ENCODE peak calls at places on chromosomes 16 and 17, in ten cellular contexts. T is PC-9; Y is neural crest cell; L is AG10803; C is WERI-Rb-1; F is Calu3; M is NB4; B is CD8-positive, alpha-beta T cell; W is dorsolateral prefrontal cortex; K is cardiac muscle cell. E is an unnamed sample.

GRCh38 chr16:74868501-74868900 is 93.9 kb upstream of the FA2H start:
- DNase-seq in K (peak; percentile 40), L (peak; percentile 29), C (no peak), Y (no peak), W (no peak), T (no peak), F (no peak), M (no peak), B (no peak), E (no peak)

GRCh38 chr17:47707056-47707791 is 13.3 kb downstream of the TBKBP1 start:
- DNase-seq in W (no peak), Y (no peak), K (no peak), M (no peak), F (no peak), B (no peak), L (peak; percentile 6), T (no peak), C (no peak), E (no peak)

GRCh38 chr17:61218438-61218837 is 181.2 kb upstream of the TBX2 start:
- DNase-seq in B (no peak), C (no peak), T (no peak), M (peak; percentile 41), Y (no peak), K (peak; percentile 46), L (peak; percentile 69), W (no peak), F (no peak), E (no peak)

GRCh38 chr16:8678068-8678927 is 3.9 kb downstream of the ABAT start:
- DNase-seq in L (peak; percentile 51), B (no peak), W (no peak), M (no peak), C (no peak), T (peak; percentile 53), Y (no peak), K (peak; percentile 69), F (no peak), E (no peak)

GRCh38 chr16:2591476-2592240 is 53.8 kb downstream of the PDPK1 start:
- DNase-seq in W (no peak), K (no peak), C (no peak), B (no peak), T (no peak), F (no peak), M (no peak), Y (no peak), L (no peak), E (no peak)

GRCh38 chr17:41098476-41098875 is 534 bp upstream of the KRTAP4-8 start:
- DNase-seq in Y (no peak), M (no peak), B (no peak), W (no peak), K (no peak), L (peak; percentile 62), F (no peak), C (no peak), T (no peak), E (peak; percentile 10)

GRCh38 chr17:57925361-57925990 is 29.7 kb downstream of the CUEDC1 start:
- DNase-seq in M (no peak), K (no peak), T (no peak), L (no peak), W (no peak), F (no peak), Y (no peak), B (no peak), C (peak; percentile 94), E (no peak)

GRCh38 chr17:44623070-44623725 is 33.1 kb upstream of the MEIOC start:
- DNase-seq in C (no peak), B (no peak), T (no peak), W (no peak), K (no peak), L (peak; percentile 53), F (no peak), Y (no peak), M (no peak), E (no peak)

GRCh38 chr16:2471653-2472487 is 773 bp downstream of the NTN3 start:
- DNase-seq in B (no peak), F (no peak), C (no peak), L (no peak), K (no peak), W (no peak), T (no peak), M (peak; percentile 71), Y (no peak), E (no peak)

GRCh38 chr17:75067856-75068255 is 19.9 kb upstream of the SLC16A5 start:
- DNase-seq in Y (no peak), F (no peak), C (no peak), M (peak; percentile 72), T (no peak), B (no peak), W (no peak), L (no peak), K (no peak), E (no peak)

GRCh38 chr17:36761203-36761945 is 160.0 kb downstream of the MRM1 start:
- DNase-seq in C (peak; percentile 77), B (no peak), L (no peak), F (no peak), M (no peak), W (no peak), T (no peak), K (no peak), Y (no peak), E (no peak)

GRCh38 chr17:43338886-43339516 is 59.8 kb upstream of the ARL4D start:
- DNase-seq in L (peak; percentile 64), W (peak; percentile 88), M (peak; percentile 64), F (peak; percentile 91), Y (peak; percentile 56), B (peak; percentile 78), T (peak; percentile 66), K (peak; percentile 54), C (peak; percentile 87), E (no peak)

GRCh38 chr17:83067718-83068261 is 11.6 kb upstream of the METRNL start:
- DNase-seq in W (no peak), M (no peak), Y (no peak), F (no peak), L (no peak), K (peak; percentile 30), T (no peak), B (no peak), C (peak; percentile 68), E (no peak)

GRCh38 chr16:5071341-5071680 is 332 bp upstream of the ALG1 start:
- DNase-seq in T (no peak), F (no peak), W (no peak), K (no peak), C (no peak), B (no peak), Y (no peak), L (no peak), M (no peak), E (no peak)

GRCh38 chr16:83781-84615 is 6.0 kb downstream of the MPG start:
- DNase-seq in W (no peak), C (no peak), Y (no peak), F (no peak), L (no peak), T (peak; percentile 54), B (no peak), K (peak; percentile 54), M (peak; percentile 80), E (no peak)

GRCh38 chr16:88505405-88506082 is 52.5 kb downstream of the ZFPM1 start:
- DNase-seq in W (no peak), M (peak; percentile 32), K (peak; percentile 30), Y (no peak), T (peak; percentile 37), L (no peak), C (peak; percentile 57), F (peak; percentile 95), B (peak; percentile 75), E (no peak)
- TF ChIP-seq CTCF in W (peak; percentile 31), M (no peak), K (peak; percentile 46), Y (peak; percentile 42), T (peak; percentile 42), L (peak; percentile 29), C (peak; percentile 45), F (peak; percentile 95), B (peak; percentile 35), E (peak; percentile 48)

DNA sequence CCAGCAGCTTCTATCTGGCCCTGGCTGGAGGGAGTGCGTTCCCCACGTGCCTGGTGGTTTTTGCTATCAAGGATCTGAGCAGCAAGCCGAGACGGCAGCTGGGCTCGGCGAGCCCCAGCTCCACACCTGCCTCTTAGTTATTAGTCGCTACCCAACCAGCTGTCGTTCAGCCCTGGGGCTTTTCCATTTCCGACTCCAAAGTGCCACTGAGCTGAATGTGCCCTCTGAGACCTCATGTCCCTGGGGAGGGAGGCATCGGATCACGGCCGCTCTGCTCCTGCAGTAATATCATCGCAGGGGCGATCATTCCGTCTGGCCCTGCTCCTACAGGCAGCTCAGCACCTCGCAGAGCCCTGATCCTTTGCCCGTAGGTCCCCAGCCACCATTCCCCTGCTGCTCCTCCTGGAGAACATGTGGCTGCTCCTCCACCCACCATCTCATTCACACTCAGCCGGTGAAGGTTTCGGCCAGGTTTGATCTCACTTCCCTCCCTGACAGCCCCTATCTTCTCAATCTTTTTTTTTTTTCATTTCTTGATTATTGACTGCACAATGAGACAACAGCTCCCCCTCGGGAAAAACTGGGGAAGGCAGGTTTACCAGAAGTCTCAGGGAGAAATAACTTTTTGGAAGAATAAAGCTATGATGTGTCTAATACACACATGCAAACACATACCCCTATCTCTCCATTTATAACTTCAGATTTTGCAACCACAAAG is 86.7 kb downstream of the ZFHX3 start:
- DNase-seq in M (peak; percentile 47), T (no peak), Y (no peak), B (no peak), L (no peak), C (peak; percentile 80), W (no peak), F (peak; percentile 43), K (peak; percentile 14), E (no peak)
- TF ChIP-seq CTCF in M (peak; percentile 47), T (peak; percentile 74), Y (peak; percentile 52), B (no peak), L (peak; percentile 46), C (peak; percentile 18), W (peak; percentile 20), F (peak; percentile 64), K (peak; percentile 47), E (peak; percentile 36)

GRCh38 chr17:81252336-81253329 is 13.5 kb downstream of the NDUFAF8 start:
- DNase-seq in M (no peak), W (no peak), Y (no peak), B (no peak), L (no peak), T (no peak), K (no peak), F (no peak), C (peak; percentile 84), E (no peak)
- TF ChIP-seq CTCF in M (no peak), W (no peak), Y (no peak), B (no peak), L (no peak), T (no peak), K (no peak), F (no peak), C (no peak), E (no peak)

GRCh38 chr16:10314811-10315210 is 71.0 kb upstream of the ATF7IP2 start:
- DNase-seq in L (peak; percentile 5), T (no peak), W (no peak), F (no peak), M (peak; percentile 35), C (no peak), Y (no peak), K (peak; percentile 39), B (no peak), E (no peak)
- TF ChIP-seq CTCF in L (no peak), T (no peak), W (no peak), F (no peak), M (no peak), C (no peak), Y (no peak), K (no peak), B (peak; percentile 68), E (no peak)

E was measured in AG09319.